ENCODE peak calls at places on chromosome 9, in ten cellular contexts. One of them, this sample, is unnamed.

GRCh38 chr9:98635374-98635773 is 73.4 kb downstream of the GABBR2 start:
- DNase-seq in D341Med: no peak
- DNase-seq in BJ: no peak
- DNase-seq in head of caudate nucleus: no peak
- DNase-seq in WTC11: no peak
- DNase-seq in AG10803: no peak
- DNase-seq in DMS153: no peak
- DNase-seq in NCI-H2171 treated with DMSO at 0.1 percent for 48 hours: no peak
- DNase-seq in amniotic epithelial cell: peak; percentile 23
- DNase-seq in substantia nigra: no peak
- DNase-seq in this sample: no peak

GRCh38 chr9:21316860-21317259 is 11.7 kb upstream of the IFNA5 start:
- DNase-seq in D341Med: no peak
- DNase-seq in BJ: no peak
- DNase-seq in head of caudate nucleus: no peak
- DNase-seq in WTC11: no peak
- DNase-seq in AG10803: no peak
- DNase-seq in DMS153: no peak
- DNase-seq in NCI-H2171 treated with DMSO at 0.1 percent for 48 hours: no peak
- DNase-seq in amniotic epithelial cell: no peak
- DNase-seq in substantia nigra: no peak
- DNase-seq in this sample: no peak

GRCh38 chr9:114309096-114309495 is 13.8 kb upstream of the ORM1 start:
- DNase-seq in D341Med: no peak
- DNase-seq in BJ: no peak
- DNase-seq in head of caudate nucleus: no peak
- DNase-seq in WTC11: no peak
- DNase-seq in AG10803: no peak
- DNase-seq in DMS153: no peak
- DNase-seq in NCI-H2171 treated with DMSO at 0.1 percent for 48 hours: no peak
- DNase-seq in amniotic epithelial cell: no peak
- DNase-seq in substantia nigra: no peak
- DNase-seq in this sample: no peak

GRCh38 chr9:93041108-93041802 is 17.2 kb upstream of the SUSD3 start:
- DNase-seq in D341Med: no peak
- DNase-seq in BJ: no peak
- DNase-seq in head of caudate nucleus: no peak
- DNase-seq in WTC11: no peak
- DNase-seq in AG10803: no peak
- DNase-seq in DMS153: no peak
- DNase-seq in NCI-H2171 treated with DMSO at 0.1 percent for 48 hours: peak; percentile 57
- DNase-seq in amniotic epithelial cell: no peak
- DNase-seq in substantia nigra: no peak
- DNase-seq in this sample: no peak

GRCh38 chr9:72958485-72959266 is 5.8 kb upstream of the ALDH1A1 start:
- DNase-seq in D341Med: no peak
- DNase-seq in BJ: no peak
- DNase-seq in head of caudate nucleus: no peak
- DNase-seq in WTC11: no peak
- DNase-seq in AG10803: no peak
- DNase-seq in DMS153: no peak
- DNase-seq in NCI-H2171 treated with DMSO at 0.1 percent for 48 hours: no peak
- DNase-seq in amniotic epithelial cell: no peak
- DNase-seq in substantia nigra: no peak
- DNase-seq in this sample: no peak

GRCh38 chr9:93451762-93452709 is 551 bp downstream of the FAM120A start:
- DNase-seq in D341Med: peak; percentile 49
- DNase-seq in BJ: no peak
- DNase-seq in head of caudate nucleus: peak; percentile 60
- DNase-seq in WTC11: peak; percentile 59
- DNase-seq in AG10803: peak; percentile 33
- DNase-seq in DMS153: no peak
- DNase-seq in NCI-H2171 treated with DMSO at 0.1 percent for 48 hours: peak; percentile 36
- DNase-seq in amniotic epithelial cell: peak; percentile 24
- DNase-seq in substantia nigra: no peak
- DNase-seq in this sample: peak; percentile 63

GRCh38 chr9:27258662-27259061 is 38.3 kb downstream of the EQTN start:
- DNase-seq in D341Med: no peak
- DNase-seq in BJ: no peak
- DNase-seq in head of caudate nucleus: no peak
- DNase-seq in WTC11: no peak
- DNase-seq in AG10803: no peak
- DNase-seq in DMS153: no peak
- DNase-seq in NCI-H2171 treated with DMSO at 0.1 percent for 48 hours: no peak
- DNase-seq in amniotic epithelial cell: no peak
- DNase-seq in substantia nigra: no peak
- DNase-seq in this sample: no peak

GRCh38 chr9:113614843-113615648 is 151.5 kb downstream of the RGS3 start:
- DNase-seq in D341Med: no peak
- DNase-seq in BJ: peak; percentile 66
- DNase-seq in head of caudate nucleus: no peak
- DNase-seq in WTC11: no peak
- DNase-seq in AG10803: peak; percentile 87
- DNase-seq in DMS153: no peak
- DNase-seq in NCI-H2171 treated with DMSO at 0.1 percent for 48 hours: no peak
- DNase-seq in amniotic epithelial cell: no peak
- DNase-seq in substantia nigra: no peak
- DNase-seq in this sample: no peak

GRCh38 chr9:99235874-99236627 is 14.0 kb downstream of the SEC61B start:
- DNase-seq in D341Med: no peak
- DNase-seq in BJ: no peak
- DNase-seq in head of caudate nucleus: no peak
- DNase-seq in WTC11: no peak
- DNase-seq in AG10803: no peak
- DNase-seq in DMS153: no peak
- DNase-seq in NCI-H2171 treated with DMSO at 0.1 percent for 48 hours: no peak
- DNase-seq in amniotic epithelial cell: no peak
- DNase-seq in substantia nigra: no peak
- DNase-seq in this sample: no peak

GRCh38 chr9:110532908-110533665 is 46.5 kb downstream of the SVEP1 start:
- DNase-seq in D341Med: no peak
- DNase-seq in BJ: no peak
- DNase-seq in head of caudate nucleus: no peak
- DNase-seq in WTC11: no peak
- DNase-seq in AG10803: peak; percentile 12
- DNase-seq in DMS153: no peak
- DNase-seq in NCI-H2171 treated with DMSO at 0.1 percent for 48 hours: no peak
- DNase-seq in amniotic epithelial cell: peak; percentile 39
- DNase-seq in substantia nigra: no peak
- DNase-seq in this sample: no peak